ENCODE peak calls at places on chromosome 5, in six cellular contexts. One of them, this sample, is unnamed.

GRCh38 chr5:130000460-130000859 is 96.2 kb downstream of the CHSY3 start:
- DNase-seq in CD4-positive, alpha-beta T cell: no peak
- DNase-seq in breast epithelium: no peak
- DNase-seq in fibroblast of pulmonary artery: no peak
- DNase-seq in psoas muscle: no peak
- DNase-seq in body of pancreas: no peak
- DNase-seq in this sample: no peak

GRCh38 chr5:8905021-8905420 is 640.9 kb downstream of the SEMA5A start:
- DNase-seq in CD4-positive, alpha-beta T cell: no peak
- DNase-seq in breast epithelium: no peak
- DNase-seq in fibroblast of pulmonary artery: peak
- DNase-seq in psoas muscle: no peak
- DNase-seq in body of pancreas: no peak
- DNase-seq in this sample: no peak

GRCh38 chr5:26543987-26544386 is 494.4 kb downstream of the CDH9 start:
- DNase-seq in CD4-positive, alpha-beta T cell: no peak
- DNase-seq in breast epithelium: no peak
- DNase-seq in fibroblast of pulmonary artery: no peak
- DNase-seq in psoas muscle: no peak
- DNase-seq in body of pancreas: no peak
- DNase-seq in this sample: no peak

GRCh38 chr5:33299621-33300208 is 141.1 kb upstream of the TARS1 start:
- DNase-seq in CD4-positive, alpha-beta T cell: no peak
- DNase-seq in breast epithelium: no peak
- DNase-seq in fibroblast of pulmonary artery: peak
- DNase-seq in psoas muscle: no peak
- DNase-seq in body of pancreas: no peak
- DNase-seq in this sample: no peak

GRCh38 chr5:81265101-81265500 is 32.0 kb downstream of the CKMT2 start:
- DNase-seq in CD4-positive, alpha-beta T cell: no peak
- DNase-seq in breast epithelium: no peak
- DNase-seq in fibroblast of pulmonary artery: peak
- DNase-seq in psoas muscle: no peak
- DNase-seq in body of pancreas: no peak
- DNase-seq in this sample: no peak

GRCh38 chr5:147098233-147098790 is 136.5 kb upstream of the STK32A start:
- DNase-seq in CD4-positive, alpha-beta T cell: no peak
- DNase-seq in breast epithelium: no peak
- DNase-seq in fibroblast of pulmonary artery: peak
- DNase-seq in psoas muscle: no peak
- DNase-seq in body of pancreas: peak
- DNase-seq in this sample: no peak

GRCh38 chr5:126354857-126355731 is 68.1 kb upstream of the GRAMD2B start:
- DNase-seq in CD4-positive, alpha-beta T cell: no peak
- DNase-seq in breast epithelium: no peak
- DNase-seq in fibroblast of pulmonary artery: no peak
- DNase-seq in psoas muscle: no peak
- DNase-seq in body of pancreas: no peak
- DNase-seq in this sample: no peak

GRCh38 chr5:72767289-72768010 is 49.0 kb upstream of the TNPO1 start:
- DNase-seq in CD4-positive, alpha-beta T cell: no peak
- DNase-seq in breast epithelium: no peak
- DNase-seq in fibroblast of pulmonary artery: no peak
- DNase-seq in psoas muscle: no peak
- DNase-seq in body of pancreas: no peak
- DNase-seq in this sample: no peak

GRCh38 chr5:69414885-69415583 is at the start of gene MARVELD2:
- DNase-seq in CD4-positive, alpha-beta T cell: peak
- DNase-seq in breast epithelium: peak
- DNase-seq in fibroblast of pulmonary artery: peak
- DNase-seq in psoas muscle: peak
- DNase-seq in body of pancreas: peak
- DNase-seq in this sample: peak

GRCh38 chr5:137856916-137857862 is 10.5 kb upstream of the MYOT start:
- DNase-seq in CD4-positive, alpha-beta T cell: no peak
- DNase-seq in breast epithelium: no peak
- DNase-seq in fibroblast of pulmonary artery: no peak
- DNase-seq in psoas muscle: peak
- DNase-seq in body of pancreas: no peak
- DNase-seq in this sample: no peak

GRCh38 chr5:154038241-154038603 is 488 bp downstream of the FAM114A2 start:
- DNase-seq in CD4-positive, alpha-beta T cell: peak
- DNase-seq in breast epithelium: no peak
- DNase-seq in fibroblast of pulmonary artery: no peak
- DNase-seq in psoas muscle: no peak
- DNase-seq in body of pancreas: peak
- DNase-seq in this sample: no peak

GRCh38 chr5:14706615-14707021 is 42.1 kb downstream of the OTULIN start:
- DNase-seq in CD4-positive, alpha-beta T cell: peak
- DNase-seq in breast epithelium: no peak
- DNase-seq in fibroblast of pulmonary artery: peak
- DNase-seq in psoas muscle: no peak
- DNase-seq in body of pancreas: no peak
- DNase-seq in this sample: no peak

GRCh38 chr5:15183520-15183919 is 311.9 kb upstream of the ANKH start:
- DNase-seq in CD4-positive, alpha-beta T cell: no peak
- DNase-seq in breast epithelium: no peak
- DNase-seq in fibroblast of pulmonary artery: peak
- DNase-seq in psoas muscle: no peak
- DNase-seq in body of pancreas: no peak
- DNase-seq in this sample: no peak

GRCh38 chr5:34687269-34688011 is 31.3 kb downstream of the RAI14 start:
- DNase-seq in CD4-positive, alpha-beta T cell: no peak
- DNase-seq in breast epithelium: no peak
- DNase-seq in fibroblast of pulmonary artery: peak
- DNase-seq in psoas muscle: no peak
- DNase-seq in body of pancreas: no peak
- DNase-seq in this sample: no peak

GRCh38 chr5:141742866-141743651 is 61.0 kb upstream of the ARAP3 start:
- DNase-seq in CD4-positive, alpha-beta T cell: no peak
- DNase-seq in breast epithelium: no peak
- DNase-seq in fibroblast of pulmonary artery: peak
- DNase-seq in psoas muscle: no peak
- DNase-seq in body of pancreas: no peak
- DNase-seq in this sample: no peak

GRCh38 chr5:76415855-76416254 is 12.8 kb downstream of the IQGAP2 start:
- DNase-seq in CD4-positive, alpha-beta T cell: no peak
- DNase-seq in breast epithelium: no peak
- DNase-seq in fibroblast of pulmonary artery: no peak
- DNase-seq in psoas muscle: no peak
- DNase-seq in body of pancreas: no peak
- DNase-seq in this sample: no peak

GRCh38 chr5:139549162-139549894 is 11.8 kb upstream of the UBE2D2 start:
- DNase-seq in CD4-positive, alpha-beta T cell: no peak
- DNase-seq in breast epithelium: no peak
- DNase-seq in fibroblast of pulmonary artery: no peak
- DNase-seq in psoas muscle: no peak
- DNase-seq in body of pancreas: no peak
- DNase-seq in this sample: no peak

GRCh38 chr5:65050826-65051498 is 282.2 kb downstream of the CWC27 start:
- DNase-seq in CD4-positive, alpha-beta T cell: no peak
- DNase-seq in breast epithelium: no peak
- DNase-seq in fibroblast of pulmonary artery: no peak
- DNase-seq in psoas muscle: no peak
- DNase-seq in body of pancreas: no peak
- DNase-seq in this sample: no peak
- TF ChIP-seq CTCF in CD4-positive, alpha-beta T cell: no peak
- TF ChIP-seq CTCF in breast epithelium: no peak
- TF ChIP-seq CTCF in fibroblast of pulmonary artery: no peak
- TF ChIP-seq CTCF in psoas muscle: no peak
- TF ChIP-seq CTCF in body of pancreas: no peak
- TF ChIP-seq CTCF in this sample: no peak

GRCh38 chr5:135976216-135976615 is 21.4 kb upstream of the LECT2 start:
- DNase-seq in CD4-positive, alpha-beta T cell: no peak
- DNase-seq in breast epithelium: no peak
- DNase-seq in fibroblast of pulmonary artery: no peak
- DNase-seq in psoas muscle: no peak
- DNase-seq in body of pancreas: no peak
- DNase-seq in this sample: no peak

GRCh38 chr5:135978993-135979392 is 24.2 kb upstream of the LECT2 start:
- DNase-seq in CD4-positive, alpha-beta T cell: no peak
- DNase-seq in breast epithelium: no peak
- DNase-seq in fibroblast of pulmonary artery: no peak
- DNase-seq in psoas muscle: no peak
- DNase-seq in body of pancreas: no peak
- DNase-seq in this sample: no peak

GRCh38 chr5:135978212-135978631 is 23.4 kb upstream of the LECT2 start:
- DNase-seq in CD4-positive, alpha-beta T cell: no peak
- DNase-seq in breast epithelium: no peak
- DNase-seq in fibroblast of pulmonary artery: peak
- DNase-seq in psoas muscle: no peak
- DNase-seq in body of pancreas: no peak
- DNase-seq in this sample: no peak

GRCh38 chr5:135979510-135979909 is 24.7 kb upstream of the LECT2 start:
- DNase-seq in CD4-positive, alpha-beta T cell: no peak
- DNase-seq in breast epithelium: no peak
- DNase-seq in fibroblast of pulmonary artery: peak
- DNase-seq in psoas muscle: no peak
- DNase-seq in body of pancreas: no peak
- DNase-seq in this sample: no peak

DNA sequence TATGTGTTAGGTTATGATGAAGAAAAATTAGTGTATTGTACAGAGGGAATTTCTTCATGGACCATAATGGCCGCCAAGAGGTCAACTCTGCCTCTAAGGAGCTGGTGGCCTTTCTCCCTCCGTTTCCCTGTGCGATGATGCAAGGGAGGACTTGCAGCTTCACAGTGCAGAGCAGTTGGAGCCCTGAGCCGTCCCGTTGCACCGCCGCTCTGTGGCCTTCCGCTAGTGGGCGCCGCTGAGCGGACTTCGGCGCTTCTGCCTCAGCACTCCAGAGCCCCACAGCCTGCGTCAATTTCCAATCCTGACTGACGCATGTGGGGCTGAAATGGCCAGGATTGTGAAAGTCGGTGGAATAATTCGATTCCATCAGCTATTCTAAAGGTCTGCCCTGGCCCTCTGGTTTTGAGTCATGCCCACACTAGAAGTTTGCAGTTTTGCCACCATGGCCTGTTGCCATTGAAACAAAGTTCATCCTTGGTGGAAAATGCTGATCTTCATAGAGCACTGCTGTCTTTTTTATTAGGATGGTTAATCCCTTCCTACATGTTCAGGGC is 22.7 kb upstream of the LECT2 start:
- DNase-seq in CD4-positive, alpha-beta T cell: no peak
- DNase-seq in breast epithelium: no peak
- DNase-seq in fibroblast of pulmonary artery: peak
- DNase-seq in psoas muscle: peak
- DNase-seq in body of pancreas: peak
- DNase-seq in this sample: no peak
- TF ChIP-seq CTCF in CD4-positive, alpha-beta T cell: no peak
- TF ChIP-seq CTCF in breast epithelium: no peak
- TF ChIP-seq CTCF in fibroblast of pulmonary artery: peak
- TF ChIP-seq CTCF in psoas muscle: peak
- TF ChIP-seq CTCF in body of pancreas: peak
- TF ChIP-seq CTCF in this sample: no peak

DNA sequence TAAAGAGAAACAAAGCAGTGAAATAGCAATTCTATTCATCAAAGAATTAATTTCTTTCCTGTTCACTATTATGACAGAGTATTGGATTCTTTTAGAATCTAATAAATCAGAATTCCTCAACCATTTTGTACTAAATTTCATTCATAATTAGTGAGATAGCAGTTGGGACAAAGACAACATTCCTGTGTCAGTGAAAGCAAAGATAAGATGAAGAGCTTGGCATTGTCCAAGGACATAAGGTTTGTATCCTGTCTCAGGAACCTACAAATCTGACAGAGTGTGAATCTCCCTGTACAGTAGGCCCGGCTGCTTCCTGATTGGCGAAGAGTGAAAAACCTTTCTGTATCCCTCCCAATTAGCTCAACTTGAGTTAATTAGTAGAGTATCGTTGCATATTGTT is 349.1 kb downstream of the ISL1 start:
- DNase-seq in CD4-positive, alpha-beta T cell: no peak
- DNase-seq in breast epithelium: no peak
- DNase-seq in fibroblast of pulmonary artery: no peak
- DNase-seq in psoas muscle: no peak
- DNase-seq in body of pancreas: no peak
- DNase-seq in this sample: no peak
- TF ChIP-seq CTCF in CD4-positive, alpha-beta T cell: no peak
- TF ChIP-seq CTCF in breast epithelium: no peak
- TF ChIP-seq CTCF in fibroblast of pulmonary artery: no peak
- TF ChIP-seq CTCF in psoas muscle: no peak
- TF ChIP-seq CTCF in body of pancreas: no peak
- TF ChIP-seq CTCF in this sample: no peak

GRCh38 chr5:38848637-38849036 is 2.8 kb downstream of the OSMR start:
- DNase-seq in CD4-positive, alpha-beta T cell: no peak
- DNase-seq in breast epithelium: no peak
- DNase-seq in fibroblast of pulmonary artery: no peak
- DNase-seq in psoas muscle: no peak
- DNase-seq in body of pancreas: no peak
- DNase-seq in this sample: no peak

GRCh38 chr5:38843665-38844064 is 2.1 kb upstream of the OSMR start:
- DNase-seq in CD4-positive, alpha-beta T cell: no peak
- DNase-seq in breast epithelium: no peak
- DNase-seq in fibroblast of pulmonary artery: no peak
- DNase-seq in psoas muscle: no peak
- DNase-seq in body of pancreas: no peak
- DNase-seq in this sample: no peak

GRCh38 chr5:38846379-38846967 is 661 bp downstream of the OSMR start:
- DNase-seq in CD4-positive, alpha-beta T cell: no peak
- DNase-seq in breast epithelium: no peak
- DNase-seq in fibroblast of pulmonary artery: no peak
- DNase-seq in psoas muscle: no peak
- DNase-seq in body of pancreas: no peak
- DNase-seq in this sample: no peak

GRCh38 chr5:38847549-38848341 is 1.9 kb downstream of the OSMR start:
- DNase-seq in CD4-positive, alpha-beta T cell: no peak
- DNase-seq in breast epithelium: no peak
- DNase-seq in fibroblast of pulmonary artery: no peak
- DNase-seq in psoas muscle: no peak
- DNase-seq in body of pancreas: no peak
- DNase-seq in this sample: no peak

DNA sequence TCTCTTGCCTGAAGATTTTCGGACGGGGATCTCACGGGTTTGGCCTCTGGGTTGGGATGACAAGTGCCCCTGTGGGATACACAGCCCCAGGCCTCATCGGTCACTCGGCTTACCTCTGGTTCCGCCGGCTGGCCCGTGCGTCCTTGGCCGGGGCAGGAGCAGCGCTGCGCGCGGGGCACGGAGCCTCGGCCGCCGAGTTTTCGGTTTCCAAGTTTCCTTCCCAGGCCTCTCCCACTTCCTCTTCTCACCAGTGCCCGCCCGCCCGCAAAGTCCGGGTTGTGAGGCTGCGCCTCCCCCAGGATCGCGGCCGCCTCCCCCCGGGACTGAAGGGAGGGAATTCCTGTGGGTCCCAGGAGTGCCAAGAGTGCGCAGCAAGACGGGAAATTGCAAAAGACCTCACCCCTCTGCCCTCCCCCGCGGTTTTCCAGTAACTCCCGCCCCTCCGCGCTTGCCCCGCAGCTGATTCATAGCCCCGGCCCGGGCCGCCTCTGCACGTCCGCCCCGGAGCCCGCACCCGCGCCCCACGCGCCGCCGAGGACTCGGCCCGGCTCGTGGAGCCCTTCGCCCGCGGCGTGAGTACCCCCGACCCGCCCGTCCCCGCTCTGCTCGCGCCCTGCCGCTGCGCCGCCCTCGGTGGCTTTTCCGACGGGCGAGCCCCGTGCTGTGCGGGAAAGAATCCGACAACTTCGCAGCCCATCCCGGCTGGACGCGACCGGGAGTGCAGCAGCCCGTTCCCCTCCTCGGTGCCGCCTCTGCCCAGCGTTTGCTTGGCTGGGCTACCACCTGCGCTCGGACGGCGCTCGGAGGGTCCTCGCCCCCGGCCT is at the start of gene OSMR:
- DNase-seq in CD4-positive, alpha-beta T cell: no peak
- DNase-seq in breast epithelium: peak
- DNase-seq in fibroblast of pulmonary artery: peak
- DNase-seq in psoas muscle: peak
- DNase-seq in body of pancreas: peak
- DNase-seq in this sample: peak
- TF ChIP-seq CTCF in CD4-positive, alpha-beta T cell: no peak
- TF ChIP-seq CTCF in breast epithelium: no peak
- TF ChIP-seq CTCF in fibroblast of pulmonary artery: no peak
- TF ChIP-seq CTCF in psoas muscle: no peak
- TF ChIP-seq CTCF in body of pancreas: no peak
- TF ChIP-seq CTCF in this sample: no peak

This sample was measured in ovary.